ENCODE peak calls at places on chromosomes 6 and 20, in seven cellular contexts. G, S, Y, I, C, V and R are unnamed samples.

GRCh38 chr20:5072756-5073153 is 47.0 kb downstream of the PCNA start:
- DNase-seq in G (no peak), S (no peak), Y (no peak), I (no peak), C (no peak), V (no peak), R (no peak)

GRCh38 chr6:134299236-134299635 is 18.7 kb downstream of the SGK1 start:
- DNase-seq in G (no peak), S (no peak), Y (no peak), I (no peak), C (no peak), V (no peak), R (no peak)

GRCh38 chr20:38805958-38806854 is 709 bp downstream of the PPP1R16B start:
- DNase-seq in G (no peak), S (peak), Y (peak), I (peak), C (no peak), V (no peak), R (peak)

GRCh38 chr6:105346052-105346451 is 56.8 kb downstream of the PREP start:
- DNase-seq in G (no peak), S (no peak), Y (no peak), I (no peak), C (no peak), V (no peak), R (no peak)

GRCh38 chr6:92122746-92123145 is 1296.6 kb downstream of the EPHA7 start:
- DNase-seq in G (no peak), S (no peak), Y (no peak), I (no peak), C (no peak), V (no peak), R (no peak)

GRCh38 chr20:57526067-57526884 is 1.3 kb upstream of the CTCFL start:
- DNase-seq in G (no peak), S (no peak), Y (no peak), I (no peak), C (no peak), V (no peak), R (no peak)

GRCh38 chr6:155418017-155418749 is 37.5 kb downstream of the NOX3 start:
- DNase-seq in G (peak), S (peak), Y (peak), I (no peak), C (no peak), V (no peak), R (no peak)

GRCh38 chr20:5214826-5215225 is 88.0 kb downstream of the CDS2 start:
- DNase-seq in G (no peak), S (no peak), Y (no peak), I (peak), C (no peak), V (no peak), R (no peak)

GRCh38 chr20:24045621-24046020 is 57.0 kb upstream of the GGTLC1 start:
- DNase-seq in G (no peak), S (no peak), Y (no peak), I (no peak), C (no peak), V (no peak), R (no peak)

GRCh38 chr6:163694988-163695942 is 280.7 kb downstream of the QKI start:
- DNase-seq in G (no peak), S (no peak), Y (no peak), I (no peak), C (no peak), V (no peak), R (no peak)

GRCh38 chr6:28871335-28872156 is 52.2 kb downstream of the TRIM27 start:
- DNase-seq in G (no peak), S (no peak), Y (no peak), I (no peak), C (no peak), V (no peak), R (no peak)
- TF ChIP-seq CTCF in G (no peak), S (no peak), Y (no peak), I (no peak), C (no peak), V (no peak), R (no peak)

DNA sequence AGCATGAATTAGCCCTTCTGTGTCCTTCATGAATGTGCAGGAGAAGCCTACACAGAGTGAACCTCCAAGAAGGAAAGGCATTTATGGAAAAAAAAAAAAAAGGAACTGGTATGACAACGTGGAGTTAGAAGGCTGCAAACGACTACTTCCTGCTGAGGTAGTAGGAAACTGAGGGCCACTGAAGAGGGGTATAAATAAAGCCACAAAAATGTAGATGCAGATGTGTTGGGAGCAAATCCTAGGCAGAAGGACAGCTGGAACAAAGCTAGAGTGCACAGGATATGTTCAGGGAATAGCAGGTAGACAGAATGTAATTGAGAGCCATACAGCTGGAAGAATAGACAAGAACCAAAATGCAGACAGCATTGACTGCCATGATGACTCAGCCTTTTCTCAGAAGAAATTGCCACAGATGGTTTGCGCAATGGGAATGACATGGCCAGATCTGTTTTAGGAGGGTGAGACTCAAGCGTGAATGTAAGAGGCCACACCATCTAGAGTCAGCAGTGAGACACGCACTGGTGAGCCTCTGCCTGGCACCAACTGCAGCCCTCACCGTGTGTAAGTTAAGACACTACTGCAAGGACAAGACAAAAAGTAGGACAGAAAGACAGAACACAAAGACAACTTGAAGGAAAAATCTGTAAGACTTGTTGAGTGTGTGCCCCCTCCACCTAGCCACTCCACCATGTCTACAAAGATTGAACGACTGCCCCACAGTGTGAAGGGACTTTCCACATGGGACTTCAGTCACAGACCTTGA is 79.8 kb downstream of the KIF13A start:
- DNase-seq in G (peak), S (peak), Y (peak), I (no peak), C (peak), V (peak), R (peak)
- TF ChIP-seq CTCF in G (peak), S (no peak), Y (no peak), I (no peak), C (peak), V (no peak), R (no peak)

GRCh38 chr6:14472964-14473363 is 355.4 kb downstream of the CD83 start:
- DNase-seq in G (no peak), S (no peak), Y (no peak), I (no peak), C (no peak), V (no peak), R (no peak)

GRCh38 chr6:14475306-14475705 is 357.7 kb downstream of the CD83 start:
- DNase-seq in G (no peak), S (no peak), Y (no peak), I (no peak), C (no peak), V (no peak), R (no peak)

GRCh38 chr6:14476793-14477531 is 359.4 kb downstream of the CD83 start:
- DNase-seq in G (peak), S (peak), Y (peak), I (no peak), C (peak), V (no peak), R (no peak)

GRCh38 chr6:14477559-14477958 is 360.0 kb downstream of the CD83 start:
- DNase-seq in G (no peak), S (no peak), Y (no peak), I (no peak), C (peak), V (no peak), R (no peak)

DNA sequence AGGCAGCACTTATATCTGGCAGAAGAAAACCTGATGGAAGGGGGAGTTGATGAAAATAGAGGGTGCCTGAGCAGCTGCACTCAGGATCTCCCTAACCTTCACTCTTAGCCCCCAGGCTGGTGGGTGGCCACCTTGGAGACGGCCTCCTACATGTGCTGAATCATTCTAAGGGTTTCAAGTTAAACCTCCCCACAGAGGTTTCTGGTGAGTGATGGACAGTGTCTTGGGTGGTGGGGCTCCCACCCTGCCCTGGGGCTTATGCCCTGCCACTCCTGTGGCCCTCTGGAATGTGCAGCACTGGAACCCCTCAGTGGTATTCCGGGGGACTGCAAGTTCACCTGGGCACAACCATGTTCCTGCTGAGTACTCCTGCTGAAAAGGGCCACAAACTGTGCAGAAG is 357.2 kb downstream of the CD83 start:
- DNase-seq in G (no peak), S (no peak), Y (no peak), I (no peak), C (no peak), V (no peak), R (no peak)
- TF ChIP-seq CTCF in G (no peak), S (no peak), Y (no peak), I (no peak), C (no peak), V (no peak), R (no peak)

GRCh38 chr6:34583461-34583860 is 27.3 kb upstream of the SPDEF start:
- DNase-seq in G (no peak), S (no peak), Y (no peak), I (no peak), C (no peak), V (no peak), R (no peak)
- TF ChIP-seq CTCF in G (peak), S (no peak), Y (no peak), I (no peak), C (peak), V (no peak), R (peak)

DNA sequence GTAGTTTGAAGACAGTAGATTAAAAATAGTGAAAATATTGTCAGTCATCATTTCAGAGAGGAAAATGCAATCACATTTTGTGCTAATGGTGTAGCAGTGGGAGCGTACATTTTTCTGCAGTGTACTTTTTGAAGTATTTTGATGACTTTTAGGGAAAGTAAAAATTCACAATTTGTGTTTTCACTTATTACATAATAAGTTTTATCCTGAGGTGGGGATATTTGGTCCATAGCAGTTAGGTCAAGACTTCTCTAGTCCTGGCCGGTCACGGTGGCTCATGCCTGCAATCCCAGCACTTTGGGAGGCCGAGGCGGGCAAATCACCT is 122.3 kb downstream of the SASH1 start:
- DNase-seq in G (no peak), S (no peak), Y (no peak), I (no peak), C (no peak), V (no peak), R (no peak)
- TF ChIP-seq CTCF in G (no peak), S (no peak), Y (no peak), I (peak), C (no peak), V (no peak), R (peak)

GRCh38 chr6:149925974-149926777 is 3.3 kb upstream of the RAET1G start:
- DNase-seq in G (no peak), S (peak), Y (peak), I (peak), C (peak), V (peak), R (peak)

GRCh38 chr6:149925253-149925973 is 2.5 kb upstream of the RAET1G start:
- DNase-seq in G (no peak), S (peak), Y (peak), I (peak), C (no peak), V (no peak), R (peak)

GRCh38 chr6:149931501-149931900 is 8.6 kb upstream of the RAET1G start:
- DNase-seq in G (no peak), S (no peak), Y (no peak), I (no peak), C (no peak), V (no peak), R (no peak)

GRCh38 chr6:149933036-149933435 is 8.8 kb upstream of the ULBP2 start:
- DNase-seq in G (no peak), S (no peak), Y (no peak), I (no peak), C (no peak), V (no peak), R (no peak)

GRCh38 chr6:149929422-149929821 is 6.5 kb upstream of the RAET1G start:
- DNase-seq in G (no peak), S (no peak), Y (no peak), I (no peak), C (no peak), V (no peak), R (peak)
- TF ChIP-seq CTCF in G (peak), S (no peak), Y (no peak), I (no peak), C (no peak), V (no peak), R (peak)

DNA sequence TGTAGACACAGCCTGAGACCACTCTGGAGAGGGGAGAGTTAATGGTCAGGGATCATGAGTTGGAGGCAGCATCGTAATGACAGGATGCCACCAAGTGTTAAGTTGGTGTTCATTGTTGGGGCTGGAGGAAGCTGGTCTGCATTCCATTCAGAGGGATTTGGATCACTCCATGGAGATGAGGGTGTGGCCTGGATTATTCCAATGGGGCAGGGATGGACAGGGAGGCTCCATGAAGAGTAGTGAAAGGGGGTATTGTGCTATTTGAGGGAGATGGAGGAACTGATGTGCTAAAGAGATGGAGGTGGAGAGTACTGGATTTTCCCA is 1.1 kb downstream of the SAPCD1 start:
- DNase-seq in G (no peak), S (no peak), Y (peak), I (no peak), C (no peak), V (no peak), R (no peak)
- TF ChIP-seq CTCF in G (no peak), S (no peak), Y (no peak), I (no peak), C (no peak), V (no peak), R (no peak)

DNA sequence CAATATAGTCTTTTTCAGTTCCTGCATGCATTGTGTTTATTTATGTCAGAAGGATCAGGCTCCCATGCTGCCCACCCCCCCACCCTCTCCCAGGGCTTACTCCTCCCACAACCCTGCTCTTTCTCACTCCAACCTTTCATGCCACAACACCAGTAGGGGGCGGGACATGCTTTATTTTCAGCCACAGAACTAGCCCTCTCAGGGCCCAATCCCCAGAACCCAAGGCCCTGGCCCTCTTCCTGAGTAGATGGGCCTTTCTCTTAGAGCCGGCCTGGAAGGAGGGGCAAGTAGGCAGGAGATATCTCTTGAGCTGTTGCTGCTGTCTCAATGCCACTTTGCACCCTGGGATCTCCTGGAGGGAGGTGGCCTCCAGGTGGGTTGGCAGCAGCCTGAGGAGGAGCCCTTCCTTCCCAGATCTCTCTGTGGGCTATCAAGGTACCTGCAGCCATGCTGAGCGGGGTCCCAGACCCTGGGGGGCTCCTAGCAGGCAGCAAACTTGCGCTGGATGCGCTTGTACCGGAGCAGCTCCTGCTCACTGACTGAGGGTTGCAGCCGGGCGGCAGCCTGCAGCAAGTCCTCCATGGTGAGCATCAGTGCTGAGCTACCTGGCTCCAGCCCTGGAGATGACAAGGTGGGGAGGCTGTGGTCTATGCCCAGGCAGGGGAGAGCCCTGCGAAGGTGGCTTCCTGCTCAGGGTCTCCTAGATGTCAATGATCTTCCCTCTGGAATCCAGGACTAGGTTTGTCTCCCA is 3.5 kb downstream of the GNMT start:
- DNase-seq in G (no peak), S (peak), Y (no peak), I (no peak), C (peak), V (no peak), R (no peak)
- TF ChIP-seq CTCF in G (peak), S (no peak), Y (no peak), I (no peak), C (peak), V (no peak), R (no peak)